ENCODE peak calls at places on chromosomes 13 and 19, in ten cellular contexts. G is mesendoderm; I is activated CD4-positive, alpha-beta T cell treated with anti-CD3 and anti-CD28 coated beads, Interleukin-2, amount 50 U/mL, for 1 hour; L is nucleus accumbens; F is NCI-H2081; A is kidney tubule cell; T is activated T-helper 2 cell treated with anti-CD3 and anti-CD28 coated beads, Interferon-gamma antibody, Interleukin-2, Interleukin-4, amounts not matched to agents 10 μg/mL and 5 μg/mL and 100 μg/mL, durations not matched to agents 14 hours and 24 hours and 36 hours; H is stimulated activated CD4-positive, alpha-beta T cell treated with anti-CD3 and anti-CD28 coated beads, Interleukin-4, amount 100 ng/mL, for 24 hours; N is DMS 273 treated with DMSO at 0.1 percent for 48 hours; V is GOT3. U is an unnamed sample.

GRCh38 chr19:30498707-30499106 is 126.5 kb downstream of the ZNF536 start:
- DNase-seq in G (peak; percentile 38), I (no peak), L (no peak), F (no peak), A (no peak), T (no peak), H (no peak), N (no peak), V (no peak), U (no peak)

GRCh38 chr19:33938821-33939220 is 142.2 kb downstream of the KCTD15 start:
- DNase-seq in G (no peak), I (no peak), L (no peak), F (no peak), A (no peak), T (no peak), H (no peak), N (no peak), V (no peak), U (no peak)

GRCh38 chr13:24228852-24229458 is 68.4 kb downstream of the SPATA13 start:
- DNase-seq in G (peak; percentile 82), I (peak; percentile 17), L (no peak), F (peak; percentile 37), A (peak; percentile 67), T (no peak), H (peak; percentile 49), N (no peak), V (no peak), U (peak; percentile 39)

GRCh38 chr19:3897936-3898335 is 17.5 kb downstream of the ATCAY start:
- DNase-seq in G (no peak), I (no peak), L (no peak), F (no peak), A (no peak), T (no peak), H (no peak), N (no peak), V (no peak), U (no peak)

GRCh38 chr19:39558623-39559117 is 18.7 kb upstream of the EID2 start:
- DNase-seq in G (no peak), I (peak; percentile 3), L (no peak), F (no peak), A (no peak), T (no peak), H (no peak), N (no peak), V (no peak), U (peak; percentile 25)

GRCh38 chr13:27403252-27403678 is 21.2 kb upstream of the GTF3A start:
- DNase-seq in G (peak; percentile 63), I (no peak), L (no peak), F (no peak), A (peak; percentile 85), T (no peak), H (no peak), N (no peak), V (no peak), U (no peak)

GRCh38 chr19:2294377-2295335 is 12.7 kb upstream of the PEAK3 start:
- DNase-seq in G (no peak), I (no peak), L (no peak), F (no peak), A (no peak), T (no peak), H (no peak), N (no peak), V (no peak), U (no peak)

GRCh38 chr13:102401305-102401704 is 543 bp downstream of the FGF14 start:
- DNase-seq in G (no peak), I (no peak), L (no peak), F (no peak), A (peak; percentile 20), T (no peak), H (no peak), N (no peak), V (no peak), U (no peak)

GRCh38 chr13:67228909-67229308 is 1.2 kb downstream of the PCDH9 start:
- DNase-seq in G (no peak), I (no peak), L (no peak), F (no peak), A (no peak), T (no peak), H (no peak), N (no peak), V (no peak), U (no peak)

GRCh38 chr13:31755803-31756212 is 16.5 kb downstream of the RXFP2 start:
- DNase-seq in G (no peak), I (no peak), L (no peak), F (no peak), A (no peak), T (no peak), H (no peak), N (no peak), V (peak; percentile 70), U (no peak)

GRCh38 chr13:106118996-106119395 is 416.5 kb downstream of the EFNB2 start:
- DNase-seq in G (no peak), I (no peak), L (no peak), F (no peak), A (no peak), T (no peak), H (no peak), N (no peak), V (no peak), U (no peak)